ENCODE peak calls at places on chromosome 19, in ten cellular contexts. One of them, this sample, is unnamed. For H3K4me1 and H3K9me3, the result is how much of the 10 kb centered on the place peaks cover.

GRCh38 chr19:18270304-18270703 is 3.9 kb downstream of the IQCN start:
- DNase-seq in upper lobe of left lung: no peak
- DNase-seq in SJCRH30: no peak
- DNase-seq in right lobe of liver: no peak
- DNase-seq in heart right ventricle: no peak
- DNase-seq in tibial nerve: no peak
- DNase-seq in mammary epithelial cell: no peak
- DNase-seq in aorta: no peak
- DNase-seq in cardiac muscle cell: no peak
- DNase-seq in HepG2: no peak
- DNase-seq in this sample: no peak

GRCh38 chr19:12786149-12786870 is 5.0 kb upstream of the JUNB start:
- DNase-seq in mammary epithelial cell: no peak
- DNase-seq in upper lobe of left lung: peak
- DNase-seq in right lobe of liver: peak
- DNase-seq in SJCRH30: no peak
- DNase-seq in HepG2: no peak
- DNase-seq in heart right ventricle: peak
- DNase-seq in cardiac muscle cell: no peak
- DNase-seq in tibial nerve: no peak
- DNase-seq in aorta: peak
- DNase-seq in this sample: peak

GRCh38 chr19:18357442-18358264 is 17.3 kb downstream of the PGPEP1 start:
- DNase-seq in HepG2: peak
- DNase-seq in tibial nerve: no peak
- DNase-seq in upper lobe of left lung: no peak
- DNase-seq in heart right ventricle: no peak
- DNase-seq in SJCRH30: no peak
- DNase-seq in mammary epithelial cell: no peak
- DNase-seq in right lobe of liver: peak
- DNase-seq in cardiac muscle cell: no peak
- DNase-seq in aorta: no peak
- DNase-seq in this sample: no peak

GRCh38 chr19:37999309-38000213 is 92.6 kb downstream of the SIPA1L3 start:
- DNase-seq in heart right ventricle: peak
- DNase-seq in tibial nerve: peak
- DNase-seq in mammary epithelial cell: no peak
- DNase-seq in aorta: no peak
- DNase-seq in upper lobe of left lung: peak
- DNase-seq in cardiac muscle cell: peak
- DNase-seq in right lobe of liver: no peak
- DNase-seq in HepG2: no peak
- DNase-seq in SJCRH30: peak
- DNase-seq in this sample: no peak

GRCh38 chr19:6744381-6745288 is 5.2 kb downstream of the TRIP10 start:
- DNase-seq in right lobe of liver: peak
- DNase-seq in upper lobe of left lung: peak
- DNase-seq in aorta: peak
- DNase-seq in SJCRH30: peak
- DNase-seq in mammary epithelial cell: peak
- DNase-seq in HepG2: no peak
- DNase-seq in tibial nerve: peak
- DNase-seq in cardiac muscle cell: peak
- DNase-seq in heart right ventricle: peak
- DNase-seq in this sample: peak

GRCh38 chr19:33821871-33822270 is 25.2 kb downstream of the KCTD15 start:
- DNase-seq in SJCRH30: no peak
- DNase-seq in upper lobe of left lung: no peak
- DNase-seq in mammary epithelial cell: peak
- DNase-seq in right lobe of liver: no peak
- DNase-seq in cardiac muscle cell: no peak
- DNase-seq in tibial nerve: no peak
- DNase-seq in aorta: no peak
- DNase-seq in heart right ventricle: no peak
- DNase-seq in HepG2: no peak
- DNase-seq in this sample: no peak

GRCh38 chr19:48806818-48807589 is 3.8 kb downstream of the BCAT2 start:
- DNase-seq in heart right ventricle: no peak
- DNase-seq in upper lobe of left lung: no peak
- DNase-seq in HepG2: peak
- DNase-seq in right lobe of liver: peak
- DNase-seq in tibial nerve: no peak
- DNase-seq in mammary epithelial cell: no peak
- DNase-seq in cardiac muscle cell: peak
- DNase-seq in aorta: no peak
- DNase-seq in SJCRH30: peak
- DNase-seq in this sample: no peak

GRCh38 chr19:3132971-3133792 is 2.7 kb upstream of the GNA15 start:
- DNase-seq in right lobe of liver: no peak
- DNase-seq in HepG2: no peak
- DNase-seq in upper lobe of left lung: peak
- DNase-seq in cardiac muscle cell: peak
- DNase-seq in aorta: no peak
- DNase-seq in SJCRH30: peak
- DNase-seq in heart right ventricle: peak
- DNase-seq in mammary epithelial cell: no peak
- DNase-seq in tibial nerve: peak
- DNase-seq in this sample: no peak

GRCh38 chr19:16078311-16078758 is 2.0 kb downstream of the TPM4 start:
- DNase-seq in SJCRH30: peak
- DNase-seq in heart right ventricle: no peak
- DNase-seq in mammary epithelial cell: peak
- DNase-seq in cardiac muscle cell: no peak
- DNase-seq in right lobe of liver: no peak
- DNase-seq in tibial nerve: peak
- DNase-seq in HepG2: no peak
- DNase-seq in upper lobe of left lung: no peak
- DNase-seq in aorta: peak
- DNase-seq in this sample: peak
- H3K4me1 ChIP-seq in SJCRH30: under half
- H3K4me1 ChIP-seq in heart right ventricle: under half
- H3K4me1 ChIP-seq in mammary epithelial cell: under half
- H3K4me1 ChIP-seq in cardiac muscle cell: under half
- H3K4me1 ChIP-seq in right lobe of liver: under half
- H3K4me1 ChIP-seq in tibial nerve: under half
- H3K4me1 ChIP-seq in HepG2: half or more
- H3K4me1 ChIP-seq in upper lobe of left lung: half or more
- H3K4me1 ChIP-seq in aorta: under half
- H3K4me1 ChIP-seq in this sample: half or more

GRCh38 chr19:23378948-23379347 is 16.3 kb downstream of the ZNF91 start:
- DNase-seq in mammary epithelial cell: peak
- DNase-seq in tibial nerve: no peak
- DNase-seq in upper lobe of left lung: no peak
- DNase-seq in aorta: no peak
- DNase-seq in HepG2: no peak
- DNase-seq in cardiac muscle cell: no peak
- DNase-seq in heart right ventricle: no peak
- DNase-seq in SJCRH30: no peak
- DNase-seq in right lobe of liver: no peak
- DNase-seq in this sample: no peak

GRCh38 chr19:23382955-23383354 is 12.3 kb downstream of the ZNF91 start:
- DNase-seq in cardiac muscle cell: no peak
- DNase-seq in upper lobe of left lung: no peak
- DNase-seq in aorta: no peak
- DNase-seq in tibial nerve: no peak
- DNase-seq in right lobe of liver: no peak
- DNase-seq in mammary epithelial cell: no peak
- DNase-seq in HepG2: no peak
- DNase-seq in SJCRH30: no peak
- DNase-seq in heart right ventricle: no peak
- DNase-seq in this sample: no peak

GRCh38 chr19:23384166-23384565 is 11.1 kb downstream of the ZNF91 start:
- DNase-seq in HepG2: no peak
- DNase-seq in mammary epithelial cell: no peak
- DNase-seq in SJCRH30: no peak
- DNase-seq in cardiac muscle cell: no peak
- DNase-seq in upper lobe of left lung: no peak
- DNase-seq in aorta: no peak
- DNase-seq in tibial nerve: no peak
- DNase-seq in right lobe of liver: no peak
- DNase-seq in heart right ventricle: no peak
- DNase-seq in this sample: no peak

GRCh38 chr19:23384858-23385257 is 10.4 kb downstream of the ZNF91 start:
- DNase-seq in tibial nerve: no peak
- DNase-seq in aorta: no peak
- DNase-seq in SJCRH30: no peak
- DNase-seq in heart right ventricle: no peak
- DNase-seq in right lobe of liver: no peak
- DNase-seq in HepG2: no peak
- DNase-seq in upper lobe of left lung: no peak
- DNase-seq in mammary epithelial cell: no peak
- DNase-seq in cardiac muscle cell: no peak
- DNase-seq in this sample: no peak

GRCh38 chr19:23381114-23381513 is 14.2 kb downstream of the ZNF91 start:
- DNase-seq in tibial nerve: no peak
- DNase-seq in cardiac muscle cell: no peak
- DNase-seq in right lobe of liver: no peak
- DNase-seq in upper lobe of left lung: no peak
- DNase-seq in heart right ventricle: no peak
- DNase-seq in SJCRH30: no peak
- DNase-seq in aorta: no peak
- DNase-seq in mammary epithelial cell: no peak
- DNase-seq in HepG2: no peak
- DNase-seq in this sample: no peak
- H3K9me3 ChIP-seq in tibial nerve: under half
- H3K9me3 ChIP-seq in cardiac muscle cell: under half
- H3K9me3 ChIP-seq in right lobe of liver: under half
- H3K9me3 ChIP-seq in upper lobe of left lung: half or more
- H3K9me3 ChIP-seq in heart right ventricle: under half
- H3K9me3 ChIP-seq in SJCRH30: under half
- H3K9me3 ChIP-seq in aorta: under half
- H3K9me3 ChIP-seq in mammary epithelial cell: under half
- H3K9me3 ChIP-seq in HepG2: half or more
- H3K9me3 ChIP-seq in this sample: half or more

GRCh38 chr19:47142779-47143178 is 12.1 kb downstream of the SAE1 start:
- DNase-seq in tibial nerve: no peak
- DNase-seq in HepG2: no peak
- DNase-seq in right lobe of liver: no peak
- DNase-seq in SJCRH30: no peak
- DNase-seq in upper lobe of left lung: no peak
- DNase-seq in heart right ventricle: no peak
- DNase-seq in cardiac muscle cell: no peak
- DNase-seq in mammary epithelial cell: peak
- DNase-seq in aorta: no peak
- DNase-seq in this sample: no peak

GRCh38 chr19:47145639-47146486 is 15.2 kb downstream of the SAE1 start:
- DNase-seq in aorta: no peak
- DNase-seq in tibial nerve: no peak
- DNase-seq in HepG2: no peak
- DNase-seq in upper lobe of left lung: no peak
- DNase-seq in mammary epithelial cell: no peak
- DNase-seq in heart right ventricle: no peak
- DNase-seq in right lobe of liver: no peak
- DNase-seq in SJCRH30: no peak
- DNase-seq in cardiac muscle cell: no peak
- DNase-seq in this sample: no peak

GRCh38 chr19:47143322-47144073 is 12.9 kb downstream of the SAE1 start:
- DNase-seq in aorta: no peak
- DNase-seq in SJCRH30: no peak
- DNase-seq in tibial nerve: no peak
- DNase-seq in upper lobe of left lung: peak
- DNase-seq in mammary epithelial cell: no peak
- DNase-seq in heart right ventricle: no peak
- DNase-seq in cardiac muscle cell: no peak
- DNase-seq in right lobe of liver: no peak
- DNase-seq in HepG2: no peak
- DNase-seq in this sample: no peak

GRCh38 chr19:47146920-47147319 is 16.3 kb downstream of the SAE1 start:
- DNase-seq in cardiac muscle cell: no peak
- DNase-seq in aorta: no peak
- DNase-seq in upper lobe of left lung: no peak
- DNase-seq in right lobe of liver: no peak
- DNase-seq in mammary epithelial cell: no peak
- DNase-seq in HepG2: no peak
- DNase-seq in SJCRH30: no peak
- DNase-seq in heart right ventricle: no peak
- DNase-seq in tibial nerve: no peak
- DNase-seq in this sample: no peak

DNA sequence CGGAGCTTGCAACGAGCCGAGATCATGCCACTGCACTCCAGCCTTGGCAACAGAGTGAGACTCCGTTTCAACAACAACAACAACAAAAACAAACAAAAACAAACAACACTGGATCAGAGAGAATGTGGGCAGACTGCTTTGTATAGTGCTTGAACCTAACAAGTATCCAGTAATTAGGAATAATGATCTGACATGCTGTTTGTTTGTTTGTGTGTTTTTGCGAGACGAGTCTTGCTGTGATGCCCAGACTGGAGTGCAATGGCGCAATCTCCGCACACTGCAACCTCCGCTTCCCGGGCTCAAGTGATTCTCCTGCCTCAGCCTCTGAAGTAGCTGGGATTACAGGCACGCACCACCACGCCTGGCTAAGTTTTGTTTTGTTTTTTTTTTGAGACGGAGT is 14.0 kb downstream of the SAE1 start:
- DNase-seq in upper lobe of left lung: no peak
- DNase-seq in heart right ventricle: no peak
- DNase-seq in HepG2: no peak
- DNase-seq in SJCRH30: no peak
- DNase-seq in tibial nerve: no peak
- DNase-seq in right lobe of liver: no peak
- DNase-seq in aorta: no peak
- DNase-seq in mammary epithelial cell: no peak
- DNase-seq in cardiac muscle cell: no peak
- DNase-seq in this sample: no peak
- H3K4me1 ChIP-seq in upper lobe of left lung: under half
- H3K4me1 ChIP-seq in heart right ventricle: under half
- H3K4me1 ChIP-seq in HepG2: under half
- H3K4me1 ChIP-seq in SJCRH30: under half
- H3K4me1 ChIP-seq in tibial nerve: under half
- H3K4me1 ChIP-seq in right lobe of liver: under half
- H3K4me1 ChIP-seq in aorta: under half
- H3K4me1 ChIP-seq in mammary epithelial cell: under half
- H3K4me1 ChIP-seq in cardiac muscle cell: under half
- H3K4me1 ChIP-seq in this sample: under half

DNA sequence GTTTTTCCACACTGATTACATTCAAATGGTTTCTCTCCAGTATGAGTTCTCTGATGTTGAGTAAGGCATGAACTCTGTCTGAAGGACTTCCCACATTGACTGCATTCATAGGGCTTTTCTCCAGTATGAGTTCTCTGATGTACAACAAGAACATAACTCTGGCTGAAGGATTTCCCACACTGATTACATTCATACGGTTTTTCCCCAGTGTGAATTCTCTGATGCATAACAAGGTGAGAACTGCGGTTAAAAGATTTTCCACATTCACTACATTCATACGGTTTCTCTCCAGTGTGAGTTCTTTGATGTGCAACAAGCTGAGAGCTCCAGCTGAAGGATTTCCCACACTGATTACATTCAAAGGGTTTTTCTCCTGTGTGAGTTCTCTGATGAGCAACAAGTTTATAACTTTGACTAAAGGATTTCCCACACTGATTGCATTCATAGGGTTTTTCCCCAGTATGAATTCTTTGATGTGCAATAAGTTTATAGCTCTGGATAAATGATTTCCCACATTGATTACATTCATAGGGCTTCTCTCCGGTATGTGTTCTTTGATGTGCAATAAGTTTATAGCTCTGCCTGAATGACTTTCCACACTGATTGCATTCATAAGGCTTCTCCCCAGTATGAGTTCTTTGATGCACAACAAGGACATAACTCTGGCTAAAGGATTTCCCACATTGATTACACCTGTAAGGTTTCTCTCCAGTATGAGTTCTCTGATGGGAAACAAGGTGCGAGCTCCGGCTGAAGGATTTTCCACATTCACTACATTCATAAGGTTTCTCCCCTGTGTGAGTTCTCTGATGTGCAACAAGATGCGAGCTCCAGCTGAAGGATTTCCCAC is 23.5 kb downstream of the ZNF180 start:
- DNase-seq in SJCRH30: peak
- DNase-seq in HepG2: peak
- DNase-seq in cardiac muscle cell: peak
- DNase-seq in upper lobe of left lung: no peak
- DNase-seq in mammary epithelial cell: peak
- DNase-seq in heart right ventricle: no peak
- DNase-seq in right lobe of liver: no peak
- DNase-seq in aorta: no peak
- DNase-seq in tibial nerve: no peak
- DNase-seq in this sample: no peak
- H3K9me3 ChIP-seq in SJCRH30: half or more
- H3K9me3 ChIP-seq in HepG2: half or more
- H3K9me3 ChIP-seq in cardiac muscle cell: under half
- H3K9me3 ChIP-seq in upper lobe of left lung: half or more
- H3K9me3 ChIP-seq in mammary epithelial cell: half or more
- H3K9me3 ChIP-seq in heart right ventricle: under half
- H3K9me3 ChIP-seq in right lobe of liver: under half
- H3K9me3 ChIP-seq in aorta: under half
- H3K9me3 ChIP-seq in tibial nerve: half or more
- H3K9me3 ChIP-seq in this sample: half or more

This sample was measured in lower lobe of right lung.